ENCODE peak calls at places on chromosomes 13 and 19, in four cellular contexts. L is heart right ventricle, D is cardiac muscle cell, P is progenitor cell of endocrine pancreas. H is an unnamed sample.

GRCh38 chr13:92297971-92298942 is 899.8 kb downstream of the GPC5 start:
- DNase-seq in P (no peak), L (no peak), D (no peak), H (no peak)

GRCh38 chr13:20192470-20193141 is at the start of gene GJB2:
- DNase-seq in P (no peak), L (peak; percentile 23), D (no peak), H (no peak)

GRCh38 chr19:15550847-15551182 is 42.5 kb downstream of the CYP4F22 start:
- DNase-seq in D (peak; percentile 5), P (no peak), L (no peak), H (no peak)

GRCh38 chr13:70090036-70090723 is 17.4 kb upstream of the ATXN8OS start:
- DNase-seq in P (no peak), L (no peak), D (no peak), H (no peak)

GRCh38 chr13:45373116-45373606 is 32.2 kb upstream of the TPT1 start:
- DNase-seq in D (no peak), P (no peak), L (no peak), H (no peak)

GRCh38 chr13:106083620-106084350 is 451.7 kb downstream of the EFNB2 start:
- DNase-seq in L (no peak), P (no peak), D (peak; percentile 62), H (no peak)

GRCh38 chr13:25977216-25977615 is 74.6 kb downstream of the SHISA2 start:
- DNase-seq in D (no peak), P (no peak), L (no peak), H (no peak)

GRCh38 chr19:33683881-33684549 is 62.3 kb downstream of the CHST8 start:
- DNase-seq in L (peak; percentile 33), D (peak; percentile 59), P (peak; percentile 82), H (peak; percentile 78)

GRCh38 chr13:73718248-73718647 is 416.0 kb downstream of the KLF12 start:
- DNase-seq in D (no peak), L (no peak), P (no peak), H (no peak)

GRCh38 chr13:44843403-44843802 is 145.9 kb downstream of the NUFIP1 start:
- DNase-seq in L (no peak), P (no peak), D (peak; percentile 77), H (no peak)

GRCh38 chr13:98804336-98804855 is 51.9 kb upstream of the SLC15A1 start:
- DNase-seq in L (no peak), D (no peak), P (no peak), H (no peak)

GRCh38 chr13:50692396-50692915 is 151.0 kb downstream of the DLEU7 start:
- DNase-seq in P (no peak), D (no peak), L (no peak), H (no peak)

GRCh38 chr13:28470286-28470685 is 24.6 kb downstream of the FLT1 start:
- DNase-seq in D (peak; percentile 86), P (no peak), L (no peak), H (no peak)

GRCh38 chr19:58367698-58368454 is 5.3 kb upstream of the ZNF497 start:
- DNase-seq in L (no peak), D (no peak), P (no peak), H (no peak)

GRCh38 chr19:55598034-55598433 is 1.3 kb downstream of the FIZ1 start:
- DNase-seq in D (no peak), L (no peak), P (no peak), H (no peak)

GRCh38 chr19:48493718-48494515 is 17.7 kb downstream of the LMTK3 start:
- DNase-seq in P (no peak), D (no peak), L (no peak), H (no peak)

DNA sequence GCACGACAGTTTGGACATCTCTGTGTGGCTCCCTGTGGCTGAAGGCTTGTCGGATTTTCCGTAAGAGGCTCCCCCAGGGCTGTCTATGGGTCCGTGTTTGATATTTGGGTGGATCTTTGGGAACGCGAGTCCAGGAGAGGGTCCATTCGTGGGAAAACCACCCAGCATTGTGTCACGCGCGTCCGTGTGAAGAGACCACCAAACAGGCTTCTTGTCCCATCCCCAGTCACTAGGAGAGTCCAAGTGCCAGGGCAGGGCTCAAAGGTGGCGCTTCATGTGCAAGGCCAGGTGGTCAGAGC is 2.4 kb downstream of the KLF1 start:
- DNase-seq in L (no peak), D (no peak), P (no peak), H (no peak)
- TF ChIP-seq CTCF in L (no peak), D (no peak), P (no peak), H (no peak)

DNA sequence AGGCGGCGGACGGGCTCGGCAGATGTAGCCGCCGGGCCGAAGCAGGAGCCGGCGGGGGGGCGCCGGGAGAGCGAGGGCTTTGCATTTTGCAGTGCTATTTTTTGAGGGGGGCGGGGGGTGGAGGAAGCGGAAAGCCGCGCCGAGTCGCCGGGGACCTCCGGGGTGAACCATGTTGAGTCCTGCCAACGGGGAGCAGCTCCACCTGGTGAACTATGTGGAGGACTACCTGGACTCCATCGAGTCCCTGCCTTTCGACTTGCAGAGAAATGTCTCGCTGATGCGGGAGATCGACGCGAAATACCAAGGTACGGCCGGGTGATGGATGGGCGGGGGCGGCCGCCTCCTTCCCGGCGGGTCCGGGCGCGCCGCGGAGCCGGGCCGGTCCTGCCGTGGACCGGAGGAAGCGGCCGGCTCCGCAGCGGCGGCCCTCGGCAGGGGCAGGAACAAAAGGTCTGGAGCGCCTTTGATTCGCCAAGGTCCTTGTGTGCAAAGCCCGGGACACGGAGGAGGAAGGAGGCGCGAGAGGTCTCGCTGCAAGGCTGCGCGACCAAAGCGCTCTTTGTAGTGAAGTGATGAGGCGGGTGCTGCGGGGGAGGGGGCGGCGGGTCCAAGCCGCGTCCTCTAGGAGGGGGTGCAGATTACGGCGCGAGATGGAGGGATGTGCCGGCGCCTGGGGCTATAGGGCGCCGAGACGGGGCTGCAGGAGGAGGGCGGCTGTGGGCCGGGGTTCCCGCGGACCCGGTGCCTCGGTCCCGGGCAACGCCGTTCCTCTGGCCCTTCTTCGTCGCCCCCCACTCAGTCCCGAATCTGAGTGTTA is 689 bp downstream of the ING1 start:
- DNase-seq in D (peak; percentile 58), L (peak; percentile 53), P (peak; percentile 35), H (peak; percentile 67)
- TF ChIP-seq CTCF in D (no peak), L (no peak), P (no peak), H (no peak)

DNA sequence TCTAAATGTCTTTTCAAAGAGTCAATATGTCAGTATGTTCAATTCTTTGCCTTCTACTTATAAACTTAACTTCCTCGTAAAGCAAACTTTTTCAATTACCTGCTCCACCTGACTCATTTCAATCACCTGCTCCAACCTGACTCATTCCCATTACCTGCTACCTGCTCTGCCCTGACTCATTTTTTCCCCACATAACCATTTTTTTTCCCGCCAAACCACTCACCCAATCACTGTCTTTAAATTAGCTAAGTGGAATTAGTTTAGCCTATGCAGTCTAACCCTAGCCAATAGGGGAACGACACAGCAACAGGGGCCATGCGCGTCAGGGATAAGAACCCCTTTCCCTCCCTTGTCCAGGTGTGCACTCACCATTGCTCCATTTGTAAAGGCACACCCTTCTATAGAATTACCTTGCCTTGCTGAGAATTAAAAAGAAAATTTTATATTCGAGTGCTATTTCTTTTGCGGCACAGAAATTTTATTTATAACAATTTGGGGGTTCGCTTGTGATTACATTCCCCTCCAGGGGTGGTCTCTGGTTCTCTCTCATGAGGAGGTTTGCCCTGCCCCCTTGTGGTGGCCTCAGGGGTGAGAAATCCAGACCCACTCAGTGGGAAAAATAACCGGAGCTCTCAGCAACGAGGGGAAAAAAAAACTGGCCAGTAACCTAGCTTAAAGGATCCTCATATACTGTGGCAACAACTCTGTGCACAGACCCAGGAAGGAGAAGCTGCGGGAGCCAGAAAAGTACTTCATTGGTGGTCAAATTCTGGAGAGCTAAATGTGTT is 193.1 kb downstream of the ZNF486 start:
- DNase-seq in D (no peak), P (peak; percentile 30), L (no peak), H (no peak)
- TF ChIP-seq CTCF in D (no peak), P (peak; percentile 63), L (no peak), H (peak; percentile 45)

GRCh38 chr19:46016426-46017094 is 6.3 kb downstream of the PGLYRP1 start:
- DNase-seq in P (peak; percentile 81), L (peak; percentile 84), D (peak; percentile 83), H (peak; percentile 81)

GRCh38 chr19:46018729-46019251 is 4.1 kb downstream of the PGLYRP1 start:
- DNase-seq in L (no peak), D (no peak), P (no peak), H (no peak)

GRCh38 chr19:46015961-46016425 is 6.9 kb downstream of the PGLYRP1 start:
- DNase-seq in L (no peak), P (no peak), D (no peak), H (no peak)

GRCh38 chr19:46017874-46018675 is 4.8 kb downstream of the PGLYRP1 start:
- DNase-seq in D (no peak), P (no peak), L (no peak), H (no peak)

DNA sequence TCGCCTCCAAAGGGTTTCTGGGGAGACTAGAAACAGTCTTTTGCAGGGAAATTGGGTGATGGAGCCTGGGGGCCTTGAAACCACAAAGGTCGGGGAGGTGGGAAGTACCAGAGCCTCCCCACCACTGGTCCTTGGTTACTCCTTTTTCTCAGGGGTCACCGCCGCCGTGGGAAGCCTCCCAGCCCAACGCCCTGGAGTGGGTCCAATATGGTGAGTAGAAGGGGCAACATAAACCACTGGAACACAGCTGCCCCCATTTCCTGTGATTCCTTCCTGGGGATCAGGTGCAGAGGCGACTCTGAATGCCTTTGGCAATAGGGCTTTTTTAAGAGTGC is 5.8 kb downstream of the PGLYRP1 start:
- DNase-seq in D (no peak), P (no peak), L (no peak), H (no peak)
- TF ChIP-seq CTCF in D (no peak), P (no peak), L (peak; percentile 32), H (peak; percentile 43)

GRCh38 chr19:13804830-13805683 is 9.8 kb downstream of the ZSWIM4 start:
- DNase-seq in P (no peak), D (no peak), L (peak; percentile 61), H (no peak)
- TF ChIP-seq CTCF in P (peak; percentile 49), D (peak; percentile 32), L (peak; percentile 54), H (no peak)

GRCh38 chr13:84570831-84571230 is 688.6 kb upstream of the SLITRK1 start:
- DNase-seq in L (no peak), D (no peak), P (no peak), H (no peak)

GRCh38 chr13:84571264-84571663 is 689.0 kb upstream of the SLITRK1 start:
- DNase-seq in D (no peak), L (no peak), P (no peak), H (no peak)

GRCh38 chr13:84574851-84575250 is 692.6 kb upstream of the SLITRK1 start:
- DNase-seq in L (no peak), P (no peak), D (peak; percentile 27), H (no peak)
- TF ChIP-seq CTCF in L (no peak), P (peak; percentile 29), D (peak; percentile 41), H (peak; percentile 22)

GRCh38 chr13:101412076-101412475 is 4.2 kb downstream of the NALCN start:
- DNase-seq in L (no peak), P (no peak), D (no peak), H (no peak)
- TF ChIP-seq CTCF in L (no peak), P (no peak), D (no peak), H (no peak)

GRCh38 chr13:46386996-46387851 is at the start of gene RUBCNL:
- DNase-seq in P (peak; percentile 24), D (no peak), L (peak; percentile 31), H (no peak)
- TF ChIP-seq CTCF in P (no peak), D (no peak), L (no peak), H (no peak)

H was measured in mesothelial cell of epicardium.